ENCODE peak calls at places on chromosomes 4 and X, in six cellular contexts. One of them, this sample, is unnamed.

GRCh38 chr4:184400891-184401290 is 73.5 kb downstream of the IRF2 start:
- ATAC-seq in left ventricle myocardium superior: no peak
- ATAC-seq in Right ventricle myocardium superior: no peak
- ATAC-seq in stimulated activated naive CD8-positive, alpha-beta T cell treated with anti-CD3 and anti-CD28 coated beads, Interleukin-15, amount 100 ng/mL, for 72 hours: no peak
- ATAC-seq in upper lobe of left lung: no peak
- ATAC-seq in activated CD8-positive, alpha-beta T cell treated with anti-CD3 and anti-CD28 coated beads for 36 hours: no peak
- ATAC-seq in this sample: no peak

GRCh38 chr4:7876096-7876993 is 63.3 kb downstream of the AFAP1 start:
- ATAC-seq in left ventricle myocardium superior: peak
- ATAC-seq in Right ventricle myocardium superior: peak
- ATAC-seq in stimulated activated naive CD8-positive, alpha-beta T cell treated with anti-CD3 and anti-CD28 coated beads, Interleukin-15, amount 100 ng/mL, for 72 hours: peak
- ATAC-seq in upper lobe of left lung: no peak
- ATAC-seq in activated CD8-positive, alpha-beta T cell treated with anti-CD3 and anti-CD28 coated beads for 36 hours: peak
- ATAC-seq in this sample: no peak

GRCh38 chrX:132393090-132393884 is 95.6 kb downstream of the MBNL3 start:
- ATAC-seq in left ventricle myocardium superior: no peak
- ATAC-seq in Right ventricle myocardium superior: no peak
- ATAC-seq in stimulated activated naive CD8-positive, alpha-beta T cell treated with anti-CD3 and anti-CD28 coated beads, Interleukin-15, amount 100 ng/mL, for 72 hours: no peak
- ATAC-seq in upper lobe of left lung: no peak
- ATAC-seq in activated CD8-positive, alpha-beta T cell treated with anti-CD3 and anti-CD28 coated beads for 36 hours: no peak
- ATAC-seq in this sample: no peak

GRCh38 chr4:18020145-18020670 is 1.3 kb downstream of the LCORL start:
- ATAC-seq in left ventricle myocardium superior: no peak
- ATAC-seq in Right ventricle myocardium superior: no peak
- ATAC-seq in stimulated activated naive CD8-positive, alpha-beta T cell treated with anti-CD3 and anti-CD28 coated beads, Interleukin-15, amount 100 ng/mL, for 72 hours: no peak
- ATAC-seq in upper lobe of left lung: no peak
- ATAC-seq in activated CD8-positive, alpha-beta T cell treated with anti-CD3 and anti-CD28 coated beads for 36 hours: no peak
- ATAC-seq in this sample: no peak

GRCh38 chrX:21764043-21764442 is 6.1 kb upstream of the SMPX start:
- ATAC-seq in left ventricle myocardium superior: no peak
- ATAC-seq in Right ventricle myocardium superior: no peak
- ATAC-seq in stimulated activated naive CD8-positive, alpha-beta T cell treated with anti-CD3 and anti-CD28 coated beads, Interleukin-15, amount 100 ng/mL, for 72 hours: no peak
- ATAC-seq in upper lobe of left lung: no peak
- ATAC-seq in activated CD8-positive, alpha-beta T cell treated with anti-CD3 and anti-CD28 coated beads for 36 hours: no peak
- ATAC-seq in this sample: no peak

GRCh38 chr4:80897537-80898303 is 132.8 kb upstream of the BMP3 start:
- ATAC-seq in left ventricle myocardium superior: no peak
- ATAC-seq in Right ventricle myocardium superior: no peak
- ATAC-seq in stimulated activated naive CD8-positive, alpha-beta T cell treated with anti-CD3 and anti-CD28 coated beads, Interleukin-15, amount 100 ng/mL, for 72 hours: peak
- ATAC-seq in upper lobe of left lung: no peak
- ATAC-seq in activated CD8-positive, alpha-beta T cell treated with anti-CD3 and anti-CD28 coated beads for 36 hours: no peak
- ATAC-seq in this sample: peak

GRCh38 chr4:32002037-32002747 is 1282.0 kb downstream of the PCDH7 start:
- ATAC-seq in left ventricle myocardium superior: no peak
- ATAC-seq in Right ventricle myocardium superior: no peak
- ATAC-seq in stimulated activated naive CD8-positive, alpha-beta T cell treated with anti-CD3 and anti-CD28 coated beads, Interleukin-15, amount 100 ng/mL, for 72 hours: no peak
- ATAC-seq in upper lobe of left lung: no peak
- ATAC-seq in activated CD8-positive, alpha-beta T cell treated with anti-CD3 and anti-CD28 coated beads for 36 hours: no peak
- ATAC-seq in this sample: no peak

GRCh38 chr4:110849461-110849860 is 226.6 kb upstream of the PITX2 start:
- ATAC-seq in left ventricle myocardium superior: no peak
- ATAC-seq in Right ventricle myocardium superior: no peak
- ATAC-seq in stimulated activated naive CD8-positive, alpha-beta T cell treated with anti-CD3 and anti-CD28 coated beads, Interleukin-15, amount 100 ng/mL, for 72 hours: no peak
- ATAC-seq in upper lobe of left lung: no peak
- ATAC-seq in activated CD8-positive, alpha-beta T cell treated with anti-CD3 and anti-CD28 coated beads for 36 hours: no peak
- ATAC-seq in this sample: no peak

GRCh38 chrX:151922692-151923091 is 10.0 kb downstream of the MAGEA4 start:
- ATAC-seq in left ventricle myocardium superior: no peak
- ATAC-seq in Right ventricle myocardium superior: no peak
- ATAC-seq in stimulated activated naive CD8-positive, alpha-beta T cell treated with anti-CD3 and anti-CD28 coated beads, Interleukin-15, amount 100 ng/mL, for 72 hours: no peak
- ATAC-seq in upper lobe of left lung: no peak
- ATAC-seq in activated CD8-positive, alpha-beta T cell treated with anti-CD3 and anti-CD28 coated beads for 36 hours: no peak
- ATAC-seq in this sample: no peak

GRCh38 chr4:85776579-85776978 is 301.6 kb downstream of the ARHGAP24 start:
- ATAC-seq in left ventricle myocardium superior: no peak
- ATAC-seq in Right ventricle myocardium superior: no peak
- ATAC-seq in stimulated activated naive CD8-positive, alpha-beta T cell treated with anti-CD3 and anti-CD28 coated beads, Interleukin-15, amount 100 ng/mL, for 72 hours: no peak
- ATAC-seq in upper lobe of left lung: no peak
- ATAC-seq in activated CD8-positive, alpha-beta T cell treated with anti-CD3 and anti-CD28 coated beads for 36 hours: no peak
- ATAC-seq in this sample: no peak

GRCh38 chr4:1356181-1356998 is 9.4 kb downstream of the UVSSA start:
- ATAC-seq in left ventricle myocardium superior: peak
- ATAC-seq in Right ventricle myocardium superior: peak
- ATAC-seq in stimulated activated naive CD8-positive, alpha-beta T cell treated with anti-CD3 and anti-CD28 coated beads, Interleukin-15, amount 100 ng/mL, for 72 hours: no peak
- ATAC-seq in upper lobe of left lung: no peak
- ATAC-seq in activated CD8-positive, alpha-beta T cell treated with anti-CD3 and anti-CD28 coated beads for 36 hours: peak
- ATAC-seq in this sample: no peak

GRCh38 chr4:70739496-70740337 is 18.0 kb downstream of the RUFY3 start:
- ATAC-seq in left ventricle myocardium superior: no peak
- ATAC-seq in Right ventricle myocardium superior: no peak
- ATAC-seq in stimulated activated naive CD8-positive, alpha-beta T cell treated with anti-CD3 and anti-CD28 coated beads, Interleukin-15, amount 100 ng/mL, for 72 hours: no peak
- ATAC-seq in upper lobe of left lung: peak
- ATAC-seq in activated CD8-positive, alpha-beta T cell treated with anti-CD3 and anti-CD28 coated beads for 36 hours: no peak
- ATAC-seq in this sample: no peak

GRCh38 chr4:7402526-7402925 is 32.2 kb downstream of the PSAPL1 start:
- ATAC-seq in left ventricle myocardium superior: no peak
- ATAC-seq in Right ventricle myocardium superior: no peak
- ATAC-seq in stimulated activated naive CD8-positive, alpha-beta T cell treated with anti-CD3 and anti-CD28 coated beads, Interleukin-15, amount 100 ng/mL, for 72 hours: no peak
- ATAC-seq in upper lobe of left lung: peak
- ATAC-seq in activated CD8-positive, alpha-beta T cell treated with anti-CD3 and anti-CD28 coated beads for 36 hours: no peak
- ATAC-seq in this sample: no peak

GRCh38 chr4:10164877-10165283 is 48.3 kb upstream of the WDR1 start:
- ATAC-seq in left ventricle myocardium superior: peak
- ATAC-seq in Right ventricle myocardium superior: peak
- ATAC-seq in stimulated activated naive CD8-positive, alpha-beta T cell treated with anti-CD3 and anti-CD28 coated beads, Interleukin-15, amount 100 ng/mL, for 72 hours: no peak
- ATAC-seq in upper lobe of left lung: no peak
- ATAC-seq in activated CD8-positive, alpha-beta T cell treated with anti-CD3 and anti-CD28 coated beads for 36 hours: no peak
- ATAC-seq in this sample: no peak

GRCh38 chrX:130715299-130715698 is 187.7 kb downstream of the ENOX2 start:
- ATAC-seq in left ventricle myocardium superior: peak
- ATAC-seq in Right ventricle myocardium superior: no peak
- ATAC-seq in stimulated activated naive CD8-positive, alpha-beta T cell treated with anti-CD3 and anti-CD28 coated beads, Interleukin-15, amount 100 ng/mL, for 72 hours: no peak
- ATAC-seq in upper lobe of left lung: no peak
- ATAC-seq in activated CD8-positive, alpha-beta T cell treated with anti-CD3 and anti-CD28 coated beads for 36 hours: no peak
- ATAC-seq in this sample: no peak

GRCh38 chrX:47232197-47232802 is 509 bp upstream of the USP11 start:
- ATAC-seq in left ventricle myocardium superior: no peak
- ATAC-seq in Right ventricle myocardium superior: no peak
- ATAC-seq in stimulated activated naive CD8-positive, alpha-beta T cell treated with anti-CD3 and anti-CD28 coated beads, Interleukin-15, amount 100 ng/mL, for 72 hours: no peak
- ATAC-seq in upper lobe of left lung: no peak
- ATAC-seq in activated CD8-positive, alpha-beta T cell treated with anti-CD3 and anti-CD28 coated beads for 36 hours: no peak
- ATAC-seq in this sample: no peak

GRCh38 chr4:55864577-55865223 is 11.3 kb downstream of the EXOC1 start:
- ATAC-seq in left ventricle myocardium superior: no peak
- ATAC-seq in Right ventricle myocardium superior: no peak
- ATAC-seq in stimulated activated naive CD8-positive, alpha-beta T cell treated with anti-CD3 and anti-CD28 coated beads, Interleukin-15, amount 100 ng/mL, for 72 hours: peak
- ATAC-seq in upper lobe of left lung: no peak
- ATAC-seq in activated CD8-positive, alpha-beta T cell treated with anti-CD3 and anti-CD28 coated beads for 36 hours: peak
- ATAC-seq in this sample: no peak

GRCh38 chr4:161376275-161376674 is 787.5 kb downstream of the FSTL5 start:
- ATAC-seq in left ventricle myocardium superior: no peak
- ATAC-seq in Right ventricle myocardium superior: no peak
- ATAC-seq in stimulated activated naive CD8-positive, alpha-beta T cell treated with anti-CD3 and anti-CD28 coated beads, Interleukin-15, amount 100 ng/mL, for 72 hours: no peak
- ATAC-seq in upper lobe of left lung: no peak
- ATAC-seq in activated CD8-positive, alpha-beta T cell treated with anti-CD3 and anti-CD28 coated beads for 36 hours: no peak
- ATAC-seq in this sample: no peak

This sample was measured in stimulated activated memory B cell treated with anti-CD40 and anti-IgM and Interleukin-4, amounts not matched to agents 10 μg/mL and 1 μg/mL and 100 μg/mL, for 72 hours.